ENCODE peak calls at places on chromosomes 2 and 18, in four cellular contexts. S is astrocyte of the cerebellum, W is Peyer's patch, H is ovary. M is an unnamed sample.

GRCh38 chr18:73750052-73750451 is 397.6 kb downstream of the FBXO15 start:
- DNase-seq in S (no peak), H (no peak), W (no peak), M (no peak)

GRCh38 chr2:231323316-231323715 is 72.2 kb upstream of the B3GNT7 start:
- DNase-seq in S (no peak), W (no peak), H (no peak), M (peak; percentile 26)

GRCh38 chr2:20314562-20315521 is 35.8 kb downstream of the PUM2 start:
- DNase-seq in S (no peak), H (no peak), W (no peak), M (no peak)

GRCh38 chr2:9799011-9799596 is 44.2 kb upstream of the TAF1B start:
- DNase-seq in H (no peak), W (no peak), S (no peak), M (peak; percentile 38)

GRCh38 chr2:138373993-138374408 is 127.6 kb upstream of the SPOPL start:
- DNase-seq in W (no peak), S (peak; percentile 38), H (peak; percentile 35), M (no peak)

GRCh38 chr2:667332-668000 is 9.7 kb downstream of the TMEM18 start:
- DNase-seq in H (no peak), S (peak; percentile 55), W (no peak), M (no peak)

GRCh38 chr2:21715865-21716264 is 592.1 kb downstream of the TDRD15 start:
- DNase-seq in S (no peak), W (no peak), H (no peak), M (no peak)

GRCh38 chr2:6077585-6077984 is 385.4 kb downstream of the SOX11 start:
- DNase-seq in W (no peak), S (no peak), H (no peak), M (no peak)

GRCh38 chr2:207166349-207167128 is 791 bp upstream of the KLF7 start:
- DNase-seq in S (peak; percentile 62), W (peak; percentile 73), H (peak; percentile 78), M (peak; percentile 95)
- H3K4me3 ChIP-seq in S (peak overlapping the region; percentile 83), W (peak overlapping the region; percentile 65), H (peak overlapping the region; percentile 94), M (peak overlapping the region; percentile 71)

GRCh38 chr2:196535742-196536141 is 103.8 kb upstream of the CCDC150 start:
- DNase-seq in H (no peak), S (no peak), W (no peak), M (no peak)
- TF ChIP-seq CTCF in H (no peak), S (no peak), W (no peak), M (no peak)

GRCh38 chr18:8424917-8425725 is 184.1 kb upstream of the RAB12 start:
- DNase-seq in S (peak; percentile 37), H (no peak), W (no peak), M (no peak)
- H3K4me3 ChIP-seq in S (no peak overlapping the region), H (no peak overlapping the region), W (no peak overlapping the region), M (no peak overlapping the region)

DNA sequence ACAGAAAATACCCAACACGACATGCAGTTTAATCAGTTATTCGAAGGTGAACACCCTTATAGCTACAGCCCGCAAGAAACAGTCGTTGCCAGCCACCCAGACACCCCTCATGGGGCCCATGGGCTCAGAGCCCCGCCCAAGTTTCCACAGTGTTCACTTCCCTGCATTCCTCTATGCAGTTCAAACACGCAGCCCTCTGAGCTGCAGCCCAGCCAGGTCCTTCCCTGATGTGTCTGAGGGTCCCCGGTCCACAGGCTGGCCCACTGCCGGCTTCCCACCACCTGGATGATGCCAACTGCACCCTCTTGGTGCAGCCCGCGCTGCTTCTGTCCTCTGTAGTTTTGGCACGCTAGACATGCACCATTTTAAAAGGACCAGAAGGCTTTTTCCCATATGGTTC is 87.4 kb downstream of the ZNF516 start:
- DNase-seq in S (no peak), W (no peak), H (no peak), M (no peak)
- TF ChIP-seq CTCF in S (no peak), W (no peak), H (no peak), M (no peak)